ENCODE peak calls at places on chromosomes 13 and 19, in eight cellular contexts. F is spleen, Y is foreskin keratinocyte, I is left ventricle myocardium inferior, B is progenitor cell of endocrine pancreas, G is AG10803, N is H9, O is mammary epithelial cell. H is an unnamed sample.
A peak's percentile ranks its signal among the peaks of the same experiment; 100 is the strongest.

GRCh38 chr13:32905063-32905863 is 111.0 kb upstream of the KL start:
- DNase-seq in B (no peak), Y (no peak), N (no peak), F (no peak), G (peak; percentile 66), I (no peak), O (peak; percentile 33), H (no peak)

GRCh38 chr13:70964124-70964523 is 855.9 kb upstream of the KLHL1 start:
- DNase-seq in F (no peak), I (no peak), Y (no peak), O (no peak), G (no peak), B (no peak), N (no peak), H (no peak)

GRCh38 chr13:33744589-33745369 is 73.2 kb upstream of the RFC3 start:
- DNase-seq in B (no peak), G (peak; percentile 34), N (no peak), Y (no peak), F (no peak), O (no peak), I (no peak), H (no peak)

GRCh38 chr13:101576452-101576851 is 124.0 kb downstream of the ITGBL1 start:
- DNase-seq in O (no peak), G (peak; percentile 6), Y (no peak), N (no peak), B (no peak), I (no peak), F (no peak), H (no peak)

GRCh38 chr19:42455621-42456081 is 12.9 kb upstream of the CXCL17 start:
- DNase-seq in O (peak; percentile 96), Y (peak; percentile 95), G (no peak), N (no peak), B (no peak), F (no peak), I (no peak), H (no peak)

GRCh38 chr19:2455481-2456300 is 1.1 kb downstream of the LMNB2 start:
- DNase-seq in Y (no peak), I (peak; percentile 30), N (no peak), G (no peak), F (peak; percentile 89), B (peak; percentile 24), O (peak; percentile 27), H (peak; percentile 52)

GRCh38 chr13:30129411-30129810 is 177.9 kb downstream of the KATNAL1 start:
- DNase-seq in F (no peak), N (no peak), G (no peak), I (no peak), B (no peak), O (no peak), Y (no peak), H (no peak)

GRCh38 chr13:60931858-60932546 is 483.6 kb downstream of the PCDH20 start:
- DNase-seq in G (no peak), F (no peak), N (no peak), Y (no peak), B (no peak), I (no peak), O (no peak), H (no peak)

GRCh38 chr13:55302568-55302967 is 1838.2 kb upstream of the PRR20A start:
- DNase-seq in B (no peak), I (no peak), Y (no peak), O (no peak), N (no peak), F (no peak), G (no peak), H (no peak)

GRCh38 chr19:919157-920050 is 2.3 kb downstream of the KISS1R start:
- DNase-seq in I (no peak), G (no peak), N (no peak), B (no peak), Y (no peak), F (peak; percentile 87), O (peak; percentile 52), H (no peak)

GRCh38 chr13:68851026-68851425 is 1256.6 kb upstream of the ATXN8OS start:
- DNase-seq in B (no peak), G (no peak), F (no peak), O (no peak), Y (no peak), I (no peak), N (no peak), H (no peak)

GRCh38 chr13:109271991-109272454 is 514.4 kb downstream of the IRS2 start:
- DNase-seq in I (no peak), O (peak; percentile 72), B (no peak), N (no peak), Y (peak; percentile 85), F (no peak), G (no peak), H (no peak)

GRCh38 chr19:12665646-12666304 is 767 bp downstream of the MAN2B1 start:
- DNase-seq in B (no peak), I (no peak), O (no peak), F (peak; percentile 81), Y (no peak), N (no peak), G (no peak), H (no peak)

GRCh38 chr19:49541914-49542313 is 14.1 kb downstream of the RCN3 start:
- DNase-seq in N (no peak), Y (no peak), O (no peak), B (no peak), F (no peak), G (no peak), I (no peak), H (no peak)

GRCh38 chr19:48111280-48111679 is 663 bp upstream of the PLA2G4C start:
- DNase-seq in Y (no peak), N (no peak), O (no peak), B (no peak), G (no peak), I (no peak), F (no peak), H (no peak)

GRCh38 chr19:15702590-15702930 is 25.3 kb upstream of the OR10H2 start:
- DNase-seq in Y (peak; percentile 68), B (no peak), I (peak; percentile 79), N (no peak), O (peak; percentile 60), G (peak; percentile 57), F (peak; percentile 78), H (peak; percentile 3)

GRCh38 chr13:28161370-28161769 is 23.0 kb downstream of the PAN3 start:
- DNase-seq in N (peak; percentile 38), I (no peak), Y (peak; percentile 13), G (peak; percentile 30), B (no peak), O (no peak), F (no peak), H (no peak)

GRCh38 chr13:97946951-97947588 is 6.4 kb upstream of the IPO5 start:
- DNase-seq in B (no peak), O (peak; percentile 71), I (no peak), F (no peak), N (no peak), Y (peak; percentile 62), G (peak; percentile 91), H (no peak)

GRCh38 chr13:48304132-48304876 is 753 bp downstream of the RB1 start:
- DNase-seq in G (peak; percentile 52), B (no peak), Y (no peak), I (peak; percentile 36), O (peak; percentile 56), N (no peak), F (peak; percentile 81), H (no peak)

GRCh38 chr19:43809762-43810696 is 7.8 kb upstream of the LYPD5 start:
- DNase-seq in I (no peak), N (no peak), B (no peak), O (peak; percentile 60), G (peak; percentile 67), Y (no peak), F (no peak), H (no peak)

DNA sequence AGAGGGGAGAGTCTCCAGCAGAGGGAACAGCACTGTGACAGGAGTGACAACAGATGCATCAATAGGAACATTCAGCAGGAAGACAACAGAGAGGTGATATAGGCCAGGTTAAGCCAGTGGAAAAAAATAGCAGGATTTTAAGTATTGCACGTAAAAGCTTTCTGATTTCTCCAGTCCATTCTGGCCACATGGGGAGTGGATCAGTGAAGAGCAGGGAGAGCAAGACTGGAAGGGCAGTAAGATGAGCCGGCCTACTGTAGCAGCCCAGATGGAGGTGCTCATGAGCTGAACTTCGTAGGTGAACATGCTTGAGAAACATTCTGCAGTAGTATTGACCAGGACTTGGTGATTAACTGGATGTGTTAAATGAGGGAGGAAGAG is 1.7 kb downstream of the UTP14C start:
- DNase-seq in G (no peak), F (no peak), B (no peak), N (peak; percentile 32), Y (no peak), I (no peak), O (no peak), H (no peak)
- TF ChIP-seq CTCF in G (no peak), F (no peak), B (no peak), N (peak; percentile 32), Y (no peak), I (no peak), O (no peak), H (no peak)

DNA sequence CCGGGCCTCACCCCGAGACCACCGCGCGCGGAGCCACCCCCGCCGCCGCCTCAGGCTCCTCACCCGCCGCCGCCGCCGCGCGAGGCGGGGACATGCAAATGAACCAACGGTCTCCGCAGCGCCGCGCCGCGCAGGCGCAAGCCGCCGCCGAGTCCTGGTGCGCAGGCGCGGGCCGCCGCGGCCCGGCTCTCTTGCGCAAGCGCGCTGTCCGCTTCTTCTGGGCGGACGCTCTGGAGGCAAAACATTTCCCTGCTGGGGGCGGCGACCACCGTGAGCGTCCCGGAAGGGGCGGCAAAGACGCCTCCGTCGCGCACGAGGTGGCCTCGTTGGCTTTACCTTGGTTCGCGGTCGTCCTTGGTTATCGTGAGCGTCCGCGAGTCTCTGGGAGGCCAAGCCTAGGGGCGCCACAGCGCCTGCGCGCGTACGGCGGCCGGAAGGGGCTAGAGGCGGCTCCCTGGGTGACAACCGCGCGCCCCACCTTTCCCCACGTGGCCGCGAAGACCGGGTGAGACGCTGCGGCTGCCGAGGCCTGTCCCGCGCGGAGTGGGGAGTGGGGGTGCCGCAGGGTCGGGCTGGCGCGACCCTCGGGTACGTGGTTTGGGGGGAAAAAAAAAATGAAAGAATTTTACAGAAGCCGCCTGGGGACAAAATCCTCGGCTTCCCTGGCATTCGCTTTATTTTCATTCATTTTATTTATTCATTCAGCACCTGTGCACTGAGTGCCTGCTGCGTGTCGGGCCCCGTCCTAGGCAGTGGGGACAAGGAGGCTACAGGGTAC is at the start of the genes ARMC6 and SUGP2:
- DNase-seq in G (peak; percentile 77), O (peak; percentile 84), I (peak; percentile 84), B (peak; percentile 81), F (peak; percentile 97), Y (peak; percentile 62), N (peak; percentile 90), H (peak; percentile 86)
- TF ChIP-seq CTCF in G (no peak), O (no peak), I (peak; percentile 42), B (peak; percentile 29), F (peak; percentile 8), Y (no peak), N (peak; percentile 17), H (no peak)

GRCh38 chr13:52924241-52925148 is 76.1 kb upstream of the PCDH8 start:
- DNase-seq in I (no peak), B (no peak), N (no peak), G (no peak), F (no peak), Y (no peak), O (no peak), H (no peak)
- TF ChIP-seq CTCF in I (no peak), B (peak; percentile 19), N (peak; percentile 26), G (no peak), F (no peak), Y (no peak), O (no peak), H (no peak)

DNA sequence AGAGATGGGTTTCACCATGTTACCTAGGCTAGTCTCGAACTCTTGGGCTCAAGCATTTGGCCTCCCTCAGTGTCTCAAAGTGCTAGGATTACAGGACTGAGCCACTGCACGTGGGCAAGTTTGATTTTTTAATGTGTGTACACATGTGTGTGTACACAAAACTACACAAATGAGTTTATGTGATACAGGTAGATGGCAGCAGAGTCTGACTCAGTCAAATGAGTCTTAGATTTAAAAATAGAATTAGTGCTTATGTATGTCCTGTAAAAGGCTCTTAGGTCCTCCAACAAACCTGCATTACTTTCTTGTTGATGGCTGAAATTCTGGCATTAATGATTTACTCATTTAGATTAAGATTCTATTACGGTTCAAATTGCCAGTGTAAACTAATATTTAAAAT is 293.7 kb downstream of the PCDH17 start:
- DNase-seq in I (no peak), Y (no peak), O (no peak), N (no peak), B (no peak), G (no peak), F (no peak), H (no peak)
- TF ChIP-seq CTCF in I (peak; percentile 62), Y (no peak), O (no peak), N (no peak), B (no peak), G (no peak), F (no peak), H (no peak)